ENCODE peak calls at places on chromosomes 12 and 14, in four cellular contexts. R is uterus, M is left ventricle myocardium inferior, H is body of pancreas. G is an unnamed sample.

GRCh38 chr14:72704507-72704906 is 189.4 kb downstream of the DPF3 start:
- DNase-seq in M (no peak), R (no peak), H (no peak), G (no peak)

GRCh38 chr12:4154672-4155225 is 118.8 kb upstream of the CCND2 start:
- DNase-seq in R (no peak), H (no peak), M (no peak), G (no peak)

GRCh38 chr12:118925407-118926202 is 55.7 kb upstream of the SRRM4 start:
- DNase-seq in H (no peak), M (no peak), R (no peak), G (no peak)

GRCh38 chr14:91858536-91859275 is 8.6 kb downstream of the TC2N start:
- DNase-seq in M (no peak), R (no peak), H (peak; percentile 30), G (no peak)

GRCh38 chr12:114392909-114393308 is 13.0 kb downstream of the TBX5 start:
- DNase-seq in M (peak; percentile 31), H (no peak), R (no peak), G (no peak)

GRCh38 chr14:101115652-101116051 is 212.1 kb upstream of the RTL1 start:
- DNase-seq in H (no peak), M (no peak), R (no peak), G (no peak)

GRCh38 chr14:91369628-91370445 is 47.8 kb downstream of the CCDC88C start:
- DNase-seq in H (peak; percentile 59), M (no peak), R (no peak), G (no peak)

GRCh38 chr14:67133595-67134441 is 55.4 kb upstream of the GARIN2 start:
- DNase-seq in H (no peak), R (no peak), M (no peak), G (no peak)

GRCh38 chr12:26245175-26245942 is 50.0 kb downstream of the SSPN start:
- DNase-seq in M (no peak), R (no peak), H (no peak), G (no peak)

GRCh38 chr12:31749024-31749704 is 20.3 kb upstream of the AMN1 start:
- DNase-seq in R (peak; percentile 79), M (no peak), H (peak; percentile 91), G (no peak)

GRCh38 chr12:27879708-27880107 is 92.8 kb downstream of the PTHLH start:
- DNase-seq in H (no peak), R (no peak), M (no peak), G (no peak)

GRCh38 chr12:115543269-115543668 is 734.2 kb downstream of the MED13L start:
- DNase-seq in H (no peak), R (no peak), M (no peak), G (no peak)

GRCh38 chr12:11228268-11228879 is 41.1 kb downstream of the PRB3 start:
- DNase-seq in H (peak; percentile 18), M (no peak), R (no peak), G (peak; percentile 48)

GRCh38 chr14:58133739-58134138 is 18.3 kb downstream of the ARMH4 start:
- DNase-seq in H (no peak), R (no peak), M (no peak), G (no peak)

GRCh38 chr14:76993743-76994142 is 34.8 kb downstream of the IRF2BPL start:
- DNase-seq in M (no peak), R (no peak), H (no peak), G (peak; percentile 81)

GRCh38 chr12:42482086-42482819 is 107.3 kb downstream of the PRICKLE1 start:
- DNase-seq in R (peak; percentile 66), M (peak; percentile 75), H (peak; percentile 73), G (no peak)

GRCh38 chr12:130713581-130713991 is 2.5 kb downstream of the RIMBP2 start:
- DNase-seq in M (no peak), R (peak; percentile 18), H (no peak), G (peak; percentile 56)
- H3K27me3 ChIP-seq in M (peaks cover 99% of the 10 kb centered on the region), R (no peaks in the 10 kb centered on the region), H (peaks cover 9% of the 10 kb centered on the region), G (no peaks in the 10 kb centered on the region)

GRCh38 chr14:104156142-104156541 is 17.8 kb downstream of the KIF26A start:
- DNase-seq in H (no peak), M (no peak), R (no peak), G (no peak)

GRCh38 chr14:104159990-104160389 is 21.6 kb downstream of the KIF26A start:
- DNase-seq in H (no peak), R (no peak), M (no peak), G (no peak)

GRCh38 chr14:104158827-104159798 is 20.7 kb downstream of the KIF26A start:
- DNase-seq in R (no peak), M (peak; percentile 73), H (no peak), G (peak; percentile 90)

GRCh38 chr14:104155513-104155912 is 17.1 kb downstream of the KIF26A start:
- DNase-seq in R (peak; percentile 31), H (no peak), M (peak; percentile 41), G (no peak)

GRCh38 chr14:104157303-104157928 is 19.0 kb downstream of the KIF26A start:
- DNase-seq in R (no peak), H (no peak), M (no peak), G (peak; percentile 80)
- TF ChIP-seq CTCF in R (no peak), H (no peak), M (no peak), G (peak; percentile 60)

GRCh38 chr14:105851716-105852377 is 325.5 kb downstream of the TMEM121 start:
- DNase-seq in H (no peak), R (peak; percentile 2), M (no peak), G (no peak)
- H3K9me3 ChIP-seq in H (no peaks in the 10 kb centered on the region), R (no peaks in the 10 kb centered on the region), M (peaks cover 15% of the 10 kb centered on the region), G (no peaks in the 10 kb centered on the region)

DNA sequence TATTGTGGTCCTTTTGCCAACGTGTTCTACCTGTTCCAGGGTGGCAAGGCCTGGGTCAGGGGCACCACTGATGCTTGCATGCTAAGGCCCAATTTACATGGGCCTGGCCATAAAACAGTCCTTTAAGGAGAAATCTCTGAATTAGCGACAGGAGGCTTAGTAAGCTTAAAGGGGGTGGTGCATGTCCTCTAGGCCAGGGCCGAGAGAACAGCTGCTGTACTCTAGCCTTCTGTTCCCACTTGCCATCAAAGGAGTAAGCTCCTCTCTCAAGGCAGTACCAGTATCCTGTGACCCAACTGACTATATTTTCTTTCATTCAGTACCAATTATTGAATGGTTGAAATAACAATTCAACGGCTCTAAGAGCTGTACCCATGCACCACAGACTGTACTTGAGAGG is 67.7 kb upstream of the ZDHHC17 start:
- DNase-seq in R (no peak), H (no peak), M (no peak), G (no peak)
- H3K27me3 ChIP-seq in R (no peaks in the 10 kb centered on the region), H (no peaks in the 10 kb centered on the region), M (no peaks in the 10 kb centered on the region), G (peaks cover 6% of the 10 kb centered on the region)

GRCh38 chr12:110248096-110248447 is 33.0 kb upstream of the ATP2A2 start:
- DNase-seq in R (no peak), H (peak; percentile 76), M (no peak), G (no peak)
- TF ChIP-seq CTCF in R (no peak), H (no peak), M (no peak), G (no peak)

DNA sequence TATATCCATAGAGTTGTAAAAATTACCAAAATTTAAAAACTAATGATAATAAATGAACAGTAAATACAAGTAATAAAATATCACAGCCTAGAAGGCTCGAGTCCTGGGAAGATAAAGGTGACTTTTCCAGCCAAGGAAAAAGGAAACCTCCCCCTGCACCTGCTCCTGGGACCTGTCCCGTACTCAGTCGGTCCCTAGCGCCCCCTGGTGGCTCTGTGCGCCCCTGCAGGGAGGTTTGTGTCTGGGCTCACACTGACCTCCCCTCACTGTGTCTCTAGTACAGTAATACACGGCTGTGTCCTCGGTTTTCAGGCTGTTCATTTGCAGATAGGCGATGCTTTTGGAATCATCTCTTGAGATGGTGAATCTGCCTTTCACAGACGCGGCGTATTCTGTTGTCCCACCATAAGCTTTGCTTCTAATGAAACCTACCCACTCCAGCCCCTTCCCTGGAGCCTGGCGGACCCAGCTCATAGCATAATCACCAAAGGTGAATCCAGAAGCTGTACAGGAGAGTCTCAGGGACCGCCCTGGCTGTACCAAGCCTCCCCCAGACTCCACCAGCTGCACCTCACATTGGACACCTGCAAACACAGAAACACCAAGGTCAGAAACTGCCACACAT is 1030.4 kb downstream of the TMEM121 start:
- DNase-seq in R (no peak), M (no peak), H (peak; percentile 52), G (peak; percentile 79)
- H3K9me3 ChIP-seq in R (no peaks in the 10 kb centered on the region), M (no peaks in the 10 kb centered on the region), H (no peaks in the 10 kb centered on the region), G (no peaks in the 10 kb centered on the region)

GRCh38 chr14:20626274-20626673 is 15.2 kb downstream of the OR6S1 start:
- DNase-seq in R (no peak), H (no peak), M (no peak), G (no peak)

GRCh38 chr14:20620798-20621478 is 20.6 kb downstream of the OR6S1 start:
- DNase-seq in M (no peak), R (no peak), H (no peak), G (no peak)

GRCh38 chr14:20622816-20623291 is 18.6 kb downstream of the OR6S1 start:
- DNase-seq in R (no peak), H (no peak), M (no peak), G (no peak)

GRCh38 chr14:20624495-20625070 is 16.9 kb downstream of the OR6S1 start:
- DNase-seq in R (peak; percentile 45), M (peak; percentile 46), H (peak; percentile 42), G (peak; percentile 60)

DNA sequence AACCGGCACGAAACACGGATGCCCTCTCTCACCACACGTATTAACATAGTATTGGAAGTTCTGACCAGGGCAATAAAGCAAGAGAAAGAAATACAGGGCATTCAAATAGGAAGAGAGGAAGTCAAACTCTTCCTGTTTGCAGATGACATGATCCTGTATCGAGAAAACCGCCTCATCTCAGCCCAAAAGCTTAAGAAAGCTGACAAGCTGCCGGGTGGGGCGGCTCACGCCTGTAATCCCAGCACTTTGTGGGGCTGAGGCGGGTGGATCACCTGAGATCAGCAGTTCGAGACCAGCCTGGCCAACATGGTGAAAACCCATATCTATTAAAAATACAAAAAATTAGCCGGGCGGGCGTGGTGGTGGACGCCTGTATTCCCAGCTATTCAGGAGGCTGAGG is 17.7 kb downstream of the OR6S1 start:
- DNase-seq in H (no peak), M (no peak), R (no peak), G (no peak)
- H3K27me3 ChIP-seq in H (no peaks in the 10 kb centered on the region), M (peaks cover 6% of the 10 kb centered on the region), R (no peaks in the 10 kb centered on the region), G (peaks cover 12% of the 10 kb centered on the region)

GRCh38 chr12:103244596-103244995 is 251.2 kb downstream of the C12orf42 start:
- DNase-seq in R (no peak), M (no peak), H (no peak), G (no peak)

GRCh38 chr12:103247531-103247930 is 248.2 kb downstream of the C12orf42 start:
- DNase-seq in H (no peak), R (no peak), M (no peak), G (no peak)

GRCh38 chr12:103249614-103250013 is 246.2 kb downstream of the C12orf42 start:
- DNase-seq in H (no peak), M (no peak), R (no peak), G (no peak)

GRCh38 chr12:103250487-103250886 is 245.3 kb downstream of the C12orf42 start:
- DNase-seq in H (no peak), M (no peak), R (no peak), G (no peak)
- TF ChIP-seq CTCF in H (no peak), M (no peak), R (no peak), G (no peak)

GRCh38 chr14:33103966-33104365 is 165.3 kb downstream of the NPAS3 start:
- DNase-seq in R (no peak), H (no peak), M (no peak), G (no peak)
- H3K9me3 ChIP-seq in R (no peaks in the 10 kb centered on the region), H (no peaks in the 10 kb centered on the region), M (no peaks in the 10 kb centered on the region), G (no peaks in the 10 kb centered on the region)

G was measured in BE2C.